ENCODE peak calls at places on chromosomes 4 and X, in seven cellular contexts. One of them, this sample, is unnamed.

GRCh38 chr4:22202351-22203343 is 254.1 kb upstream of the KCNIP4 start:
- DNase-seq in AG10803: no peak
- DNase-seq in NCI-H526: no peak
- DNase-seq in EH: peak; percentile 0
- DNase-seq in LHCN-M2: no peak
- DNase-seq in T1000: no peak
- DNase-seq in activated CD8-positive, alpha-beta memory T cell treated with anti-CD3 and anti-CD28 coated beads for 48 hours: no peak
- DNase-seq in this sample: no peak

GRCh38 chr4:174521800-174522182 is 497 bp downstream of the HPGD start:
- DNase-seq in LHCN-M2: no peak
- DNase-seq in EH: no peak
- DNase-seq in activated CD8-positive, alpha-beta memory T cell treated with anti-CD3 and anti-CD28 coated beads for 48 hours: no peak
- DNase-seq in AG10803: no peak
- DNase-seq in NCI-H526: peak; percentile 33
- DNase-seq in T1000: no peak
- DNase-seq in this sample: peak; percentile 5

GRCh38 chr4:26076000-26076587 is 162.1 kb downstream of the SMIM20 start:
- DNase-seq in AG10803: peak; percentile 37
- DNase-seq in activated CD8-positive, alpha-beta memory T cell treated with anti-CD3 and anti-CD28 coated beads for 48 hours: no peak
- DNase-seq in NCI-H526: no peak
- DNase-seq in LHCN-M2: peak; percentile 86
- DNase-seq in EH: peak; percentile 34
- DNase-seq in T1000: peak; percentile 34
- DNase-seq in this sample: no peak

GRCh38 chrX:73214366-73215094 is at the start of gene NAP1L2:
- DNase-seq in NCI-H526: no peak
- DNase-seq in EH: peak; percentile 1
- DNase-seq in T1000: peak; percentile 2
- DNase-seq in AG10803: peak; percentile 0
- DNase-seq in LHCN-M2: peak; percentile 0
- DNase-seq in activated CD8-positive, alpha-beta memory T cell treated with anti-CD3 and anti-CD28 coated beads for 48 hours: peak; percentile 0
- DNase-seq in this sample: peak; percentile 1

GRCh38 chrX:964831-965416 is 247.5 kb downstream of the CRLF2 start:
- DNase-seq in T1000: no peak
- DNase-seq in AG10803: no peak
- DNase-seq in EH: peak; percentile 32
- DNase-seq in NCI-H526: no peak
- DNase-seq in LHCN-M2: no peak
- DNase-seq in activated CD8-positive, alpha-beta memory T cell treated with anti-CD3 and anti-CD28 coated beads for 48 hours: no peak
- DNase-seq in this sample: no peak

GRCh38 chrX:28787206-28787605 is 200.0 kb downstream of the IL1RAPL1 start:
- DNase-seq in NCI-H526: no peak
- DNase-seq in LHCN-M2: peak; percentile 0
- DNase-seq in EH: no peak
- DNase-seq in AG10803: no peak
- DNase-seq in activated CD8-positive, alpha-beta memory T cell treated with anti-CD3 and anti-CD28 coated beads for 48 hours: no peak
- DNase-seq in T1000: no peak
- DNase-seq in this sample: no peak

GRCh38 chrX:85963736-85964135 is 83.6 kb downstream of the CHM start:
- DNase-seq in AG10803: peak; percentile 64
- DNase-seq in NCI-H526: no peak
- DNase-seq in T1000: no peak
- DNase-seq in LHCN-M2: peak; percentile 70
- DNase-seq in EH: peak; percentile 75
- DNase-seq in activated CD8-positive, alpha-beta memory T cell treated with anti-CD3 and anti-CD28 coated beads for 48 hours: no peak
- DNase-seq in this sample: no peak

GRCh38 chrX:115337735-115338134 is 48.2 kb downstream of the LUZP4 start:
- DNase-seq in LHCN-M2: no peak
- DNase-seq in NCI-H526: no peak
- DNase-seq in T1000: no peak
- DNase-seq in EH: peak; percentile 56
- DNase-seq in AG10803: peak; percentile 89
- DNase-seq in activated CD8-positive, alpha-beta memory T cell treated with anti-CD3 and anti-CD28 coated beads for 48 hours: no peak
- DNase-seq in this sample: no peak

GRCh38 chr4:185464887-185465286 is 6.6 kb downstream of the CCDC110 start:
- DNase-seq in EH: no peak
- DNase-seq in AG10803: no peak
- DNase-seq in LHCN-M2: no peak
- DNase-seq in NCI-H526: no peak
- DNase-seq in T1000: no peak
- DNase-seq in activated CD8-positive, alpha-beta memory T cell treated with anti-CD3 and anti-CD28 coated beads for 48 hours: no peak
- DNase-seq in this sample: no peak

GRCh38 chr4:152512483-152512882 is 23.4 kb downstream of the FBXW7 start:
- DNase-seq in EH: no peak
- DNase-seq in activated CD8-positive, alpha-beta memory T cell treated with anti-CD3 and anti-CD28 coated beads for 48 hours: no peak
- DNase-seq in LHCN-M2: no peak
- DNase-seq in NCI-H526: no peak
- DNase-seq in T1000: no peak
- DNase-seq in AG10803: no peak
- DNase-seq in this sample: no peak

GRCh38 chrX:9942086-9942485 is 25.1 kb upstream of the CLDN34 start:
- DNase-seq in EH: no peak
- DNase-seq in AG10803: no peak
- DNase-seq in T1000: no peak
- DNase-seq in NCI-H526: no peak
- DNase-seq in LHCN-M2: no peak
- DNase-seq in activated CD8-positive, alpha-beta memory T cell treated with anti-CD3 and anti-CD28 coated beads for 48 hours: peak; percentile 16
- DNase-seq in this sample: no peak

GRCh38 chrX:18666614-18667013 is 5.3 kb downstream of the RS1 start:
- DNase-seq in NCI-H526: no peak
- DNase-seq in EH: no peak
- DNase-seq in LHCN-M2: no peak
- DNase-seq in AG10803: no peak
- DNase-seq in T1000: no peak
- DNase-seq in activated CD8-positive, alpha-beta memory T cell treated with anti-CD3 and anti-CD28 coated beads for 48 hours: no peak
- DNase-seq in this sample: no peak

GRCh38 chr4:141905751-141906150 is 269.4 kb downstream of the IL15 start:
- DNase-seq in LHCN-M2: peak; percentile 72
- DNase-seq in EH: peak; percentile 96
- DNase-seq in activated CD8-positive, alpha-beta memory T cell treated with anti-CD3 and anti-CD28 coated beads for 48 hours: no peak
- DNase-seq in T1000: no peak
- DNase-seq in AG10803: peak; percentile 97
- DNase-seq in NCI-H526: no peak
- DNase-seq in this sample: no peak

GRCh38 chr4:1330761-1331590 is 16.0 kb upstream of the UVSSA start:
- DNase-seq in LHCN-M2: no peak
- DNase-seq in EH: no peak
- DNase-seq in T1000: no peak
- DNase-seq in AG10803: no peak
- DNase-seq in activated CD8-positive, alpha-beta memory T cell treated with anti-CD3 and anti-CD28 coated beads for 48 hours: no peak
- DNase-seq in NCI-H526: peak; percentile 38
- DNase-seq in this sample: no peak

GRCh38 chr4:105145059-105145912 is 1.4 kb upstream of the TET2 start:
- DNase-seq in EH: no peak
- DNase-seq in activated CD8-positive, alpha-beta memory T cell treated with anti-CD3 and anti-CD28 coated beads for 48 hours: no peak
- DNase-seq in LHCN-M2: peak; percentile 38
- DNase-seq in AG10803: no peak
- DNase-seq in T1000: no peak
- DNase-seq in NCI-H526: no peak
- DNase-seq in this sample: no peak

GRCh38 chr4:163540448-163540847 is 46.0 kb downstream of the TMA16 start:
- DNase-seq in activated CD8-positive, alpha-beta memory T cell treated with anti-CD3 and anti-CD28 coated beads for 48 hours: no peak
- DNase-seq in EH: no peak
- DNase-seq in LHCN-M2: no peak
- DNase-seq in NCI-H526: no peak
- DNase-seq in T1000: no peak
- DNase-seq in AG10803: no peak
- DNase-seq in this sample: no peak

GRCh38 chr4:42627887-42628646 is 28.8 kb downstream of the ATP8A1 start:
- DNase-seq in T1000: no peak
- DNase-seq in activated CD8-positive, alpha-beta memory T cell treated with anti-CD3 and anti-CD28 coated beads for 48 hours: peak; percentile 15
- DNase-seq in NCI-H526: no peak
- DNase-seq in LHCN-M2: no peak
- DNase-seq in EH: no peak
- DNase-seq in AG10803: no peak
- DNase-seq in this sample: no peak

GRCh38 chr4:143381171-143382118 is 44.8 kb downstream of the GAB1 start:
- DNase-seq in EH: peak; percentile 89
- DNase-seq in T1000: no peak
- DNase-seq in LHCN-M2: peak; percentile 76
- DNase-seq in AG10803: peak; percentile 80
- DNase-seq in NCI-H526: no peak
- DNase-seq in activated CD8-positive, alpha-beta memory T cell treated with anti-CD3 and anti-CD28 coated beads for 48 hours: no peak
- DNase-seq in this sample: no peak

GRCh38 chrX:10900585-10901289 is 210.4 kb upstream of the HCCS start:
- DNase-seq in LHCN-M2: peak; percentile 58
- DNase-seq in AG10803: peak; percentile 48
- DNase-seq in activated CD8-positive, alpha-beta memory T cell treated with anti-CD3 and anti-CD28 coated beads for 48 hours: no peak
- DNase-seq in EH: peak; percentile 56
- DNase-seq in NCI-H526: no peak
- DNase-seq in T1000: peak; percentile 0
- DNase-seq in this sample: peak; percentile 88

GRCh38 chrX:136619889-136620505 is 28.0 kb upstream of the CD40LG start:
- DNase-seq in LHCN-M2: no peak
- DNase-seq in EH: no peak
- DNase-seq in AG10803: no peak
- DNase-seq in activated CD8-positive, alpha-beta memory T cell treated with anti-CD3 and anti-CD28 coated beads for 48 hours: no peak
- DNase-seq in T1000: no peak
- DNase-seq in NCI-H526: no peak
- DNase-seq in this sample: no peak

GRCh38 chr4:6278801-6279197 is 9.1 kb downstream of the WFS1 start:
- DNase-seq in T1000: no peak
- DNase-seq in AG10803: no peak
- DNase-seq in NCI-H526: no peak
- DNase-seq in EH: no peak
- DNase-seq in LHCN-M2: no peak
- DNase-seq in activated CD8-positive, alpha-beta memory T cell treated with anti-CD3 and anti-CD28 coated beads for 48 hours: no peak
- DNase-seq in this sample: no peak

GRCh38 chr4:159269143-159269542 is 166.3 kb downstream of the RAPGEF2 start:
- DNase-seq in activated CD8-positive, alpha-beta memory T cell treated with anti-CD3 and anti-CD28 coated beads for 48 hours: no peak
- DNase-seq in EH: no peak
- DNase-seq in T1000: no peak
- DNase-seq in AG10803: no peak
- DNase-seq in LHCN-M2: no peak
- DNase-seq in NCI-H526: no peak
- DNase-seq in this sample: no peak

GRCh38 chrX:81564851-81565250 is 362.9 kb downstream of the SH3BGRL start:
- DNase-seq in NCI-H526: no peak
- DNase-seq in EH: no peak
- DNase-seq in LHCN-M2: no peak
- DNase-seq in T1000: no peak
- DNase-seq in AG10803: no peak
- DNase-seq in activated CD8-positive, alpha-beta memory T cell treated with anti-CD3 and anti-CD28 coated beads for 48 hours: no peak
- DNase-seq in this sample: no peak

GRCh38 chr4:151948351-151949016 is 187.7 kb upstream of the GATB start:
- DNase-seq in T1000: no peak
- DNase-seq in AG10803: peak; percentile 24
- DNase-seq in activated CD8-positive, alpha-beta memory T cell treated with anti-CD3 and anti-CD28 coated beads for 48 hours: no peak
- DNase-seq in EH: peak; percentile 69
- DNase-seq in LHCN-M2: peak; percentile 65
- DNase-seq in NCI-H526: no peak
- DNase-seq in this sample: no peak

GRCh38 chrX:38347136-38347535 is 5.3 kb upstream of the OTC start:
- DNase-seq in NCI-H526: no peak
- DNase-seq in T1000: no peak
- DNase-seq in activated CD8-positive, alpha-beta memory T cell treated with anti-CD3 and anti-CD28 coated beads for 48 hours: no peak
- DNase-seq in LHCN-M2: peak; percentile 77
- DNase-seq in EH: peak; percentile 56
- DNase-seq in AG10803: peak; percentile 72
- DNase-seq in this sample: no peak

GRCh38 chr4:95124906-95125504 is 367.2 kb downstream of the BMPR1B start:
- DNase-seq in EH: peak; percentile 66
- DNase-seq in AG10803: peak; percentile 75
- DNase-seq in T1000: no peak
- DNase-seq in LHCN-M2: peak; percentile 67
- DNase-seq in activated CD8-positive, alpha-beta memory T cell treated with anti-CD3 and anti-CD28 coated beads for 48 hours: no peak
- DNase-seq in NCI-H526: no peak
- DNase-seq in this sample: peak; percentile 31

GRCh38 chr4:143700420-143701352 is at the start of gene FREM3:
- DNase-seq in T1000: no peak
- DNase-seq in LHCN-M2: no peak
- DNase-seq in EH: no peak
- DNase-seq in activated CD8-positive, alpha-beta memory T cell treated with anti-CD3 and anti-CD28 coated beads for 48 hours: no peak
- DNase-seq in NCI-H526: no peak
- DNase-seq in AG10803: no peak
- DNase-seq in this sample: no peak

GRCh38 chr4:73344106-73344505 is 60.0 kb upstream of the ALB start:
- DNase-seq in T1000: no peak
- DNase-seq in AG10803: no peak
- DNase-seq in activated CD8-positive, alpha-beta memory T cell treated with anti-CD3 and anti-CD28 coated beads for 48 hours: no peak
- DNase-seq in EH: no peak
- DNase-seq in NCI-H526: peak; percentile 12
- DNase-seq in LHCN-M2: no peak
- DNase-seq in this sample: no peak

GRCh38 chr4:173371292-173372192 is 788 bp downstream of the SAP30 start:
- DNase-seq in AG10803: peak; percentile 74
- DNase-seq in EH: peak; percentile 81
- DNase-seq in activated CD8-positive, alpha-beta memory T cell treated with anti-CD3 and anti-CD28 coated beads for 48 hours: peak; percentile 1
- DNase-seq in LHCN-M2: peak; percentile 78
- DNase-seq in NCI-H526: peak; percentile 58
- DNase-seq in T1000: peak; percentile 22
- DNase-seq in this sample: peak; percentile 36